ENCODE peak calls at places on chromosomes 6 and 20, in six cellular contexts. One of them, this sample, is unnamed. For H3K36me3, the result is how much of the 10 kb centered on the place peaks cover.

GRCh38 chr6:17584241-17584803 is 15.8 kb upstream of the FAM8A1 start:
- DNase-seq in mammary epithelial cell: peak
- DNase-seq in psoas muscle: no peak
- DNase-seq in tibial nerve: no peak
- DNase-seq in breast epithelium: no peak
- DNase-seq in Karpas-422: peak
- DNase-seq in this sample: no peak

GRCh38 chr6:18371010-18371409 is 16.1 kb upstream of the RNF144B start:
- DNase-seq in mammary epithelial cell: no peak
- DNase-seq in psoas muscle: no peak
- DNase-seq in tibial nerve: no peak
- DNase-seq in breast epithelium: no peak
- DNase-seq in Karpas-422: no peak
- DNase-seq in this sample: no peak

GRCh38 chr6:125014157-125014957 is 52.1 kb downstream of the RNF217 start:
- DNase-seq in mammary epithelial cell: peak
- DNase-seq in psoas muscle: no peak
- DNase-seq in tibial nerve: no peak
- DNase-seq in breast epithelium: no peak
- DNase-seq in Karpas-422: no peak
- DNase-seq in this sample: no peak

GRCh38 chr6:53679446-53679933 is 13.9 kb upstream of the KLHL31 start:
- DNase-seq in mammary epithelial cell: peak
- DNase-seq in psoas muscle: no peak
- DNase-seq in tibial nerve: no peak
- DNase-seq in breast epithelium: no peak
- DNase-seq in Karpas-422: peak
- DNase-seq in this sample: no peak

GRCh38 chr6:111730835-111731234 is 125.2 kb upstream of the TRAF3IP2 start:
- DNase-seq in mammary epithelial cell: no peak
- DNase-seq in psoas muscle: no peak
- DNase-seq in tibial nerve: peak
- DNase-seq in breast epithelium: no peak
- DNase-seq in Karpas-422: no peak
- DNase-seq in this sample: no peak

GRCh38 chr6:50285735-50286134 is 236.0 kb upstream of the DEFB112 start:
- DNase-seq in mammary epithelial cell: no peak
- DNase-seq in psoas muscle: no peak
- DNase-seq in tibial nerve: no peak
- DNase-seq in breast epithelium: no peak
- DNase-seq in Karpas-422: no peak
- DNase-seq in this sample: no peak

GRCh38 chr6:53375851-53376250 is 27.1 kb upstream of the ELOVL5 start:
- DNase-seq in mammary epithelial cell: no peak
- DNase-seq in psoas muscle: no peak
- DNase-seq in tibial nerve: no peak
- DNase-seq in breast epithelium: no peak
- DNase-seq in Karpas-422: no peak
- DNase-seq in this sample: no peak

GRCh38 chr6:167462913-167463312 is 138.0 kb downstream of the TTLL2 start:
- DNase-seq in mammary epithelial cell: no peak
- DNase-seq in psoas muscle: no peak
- DNase-seq in tibial nerve: no peak
- DNase-seq in breast epithelium: no peak
- DNase-seq in Karpas-422: no peak
- DNase-seq in this sample: no peak

GRCh38 chr6:108797951-108798671 is 50.1 kb upstream of the ARMC2 start:
- DNase-seq in mammary epithelial cell: no peak
- DNase-seq in psoas muscle: no peak
- DNase-seq in tibial nerve: no peak
- DNase-seq in breast epithelium: no peak
- DNase-seq in Karpas-422: no peak
- DNase-seq in this sample: no peak

GRCh38 chr20:62307226-62308101 is 4.7 kb downstream of the ADRM1 start:
- DNase-seq in mammary epithelial cell: no peak
- DNase-seq in psoas muscle: no peak
- DNase-seq in tibial nerve: no peak
- DNase-seq in breast epithelium: no peak
- DNase-seq in Karpas-422: no peak
- DNase-seq in this sample: no peak
- H3K27ac ChIP-seq in mammary epithelial cell: no peak
- H3K27ac ChIP-seq in psoas muscle: no peak
- H3K27ac ChIP-seq in tibial nerve: no peak
- H3K27ac ChIP-seq in breast epithelium: no peak
- H3K27ac ChIP-seq in Karpas-422: no peak
- H3K27ac ChIP-seq in this sample: no peak

DNA sequence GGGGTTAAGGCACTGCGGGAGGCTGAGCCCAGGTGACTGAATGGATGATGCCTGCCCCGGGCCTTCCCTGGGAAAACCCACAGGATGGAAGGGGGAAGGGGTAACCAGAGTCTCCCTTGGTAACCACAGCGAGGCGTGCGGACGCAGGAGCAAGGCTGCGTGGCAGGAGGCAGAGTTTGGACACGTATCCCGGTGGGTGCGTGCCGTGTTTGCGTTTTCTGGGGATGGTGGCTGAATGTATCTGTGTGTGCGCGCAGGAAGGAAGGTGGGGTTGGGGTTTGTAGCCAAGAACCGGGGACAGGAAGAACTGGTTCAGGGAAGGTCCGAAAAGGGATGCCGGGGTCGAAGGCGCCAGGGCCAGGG is 1.8 kb downstream of the MDGA1 start:
- DNase-seq in mammary epithelial cell: peak
- DNase-seq in psoas muscle: no peak
- DNase-seq in tibial nerve: no peak
- DNase-seq in breast epithelium: no peak
- DNase-seq in Karpas-422: no peak
- DNase-seq in this sample: no peak
- H3K4me3 ChIP-seq in mammary epithelial cell: peak
- H3K4me3 ChIP-seq in psoas muscle: peak
- H3K4me3 ChIP-seq in tibial nerve: peak
- H3K4me3 ChIP-seq in breast epithelium: peak
- H3K4me3 ChIP-seq in Karpas-422: no peak
- H3K4me3 ChIP-seq in this sample: peak

GRCh38 chr6:36851149-36851614 is 11.9 kb upstream of the CPNE5 start:
- DNase-seq in mammary epithelial cell: peak
- DNase-seq in psoas muscle: no peak
- DNase-seq in tibial nerve: no peak
- DNase-seq in breast epithelium: peak
- DNase-seq in Karpas-422: peak
- DNase-seq in this sample: no peak
- H3K36me3 ChIP-seq in mammary epithelial cell: under half
- H3K36me3 ChIP-seq in psoas muscle: under half
- H3K36me3 ChIP-seq in tibial nerve: under half
- H3K36me3 ChIP-seq in breast epithelium: under half
- H3K36me3 ChIP-seq in Karpas-422: under half
- H3K36me3 ChIP-seq in this sample: under half

DNA sequence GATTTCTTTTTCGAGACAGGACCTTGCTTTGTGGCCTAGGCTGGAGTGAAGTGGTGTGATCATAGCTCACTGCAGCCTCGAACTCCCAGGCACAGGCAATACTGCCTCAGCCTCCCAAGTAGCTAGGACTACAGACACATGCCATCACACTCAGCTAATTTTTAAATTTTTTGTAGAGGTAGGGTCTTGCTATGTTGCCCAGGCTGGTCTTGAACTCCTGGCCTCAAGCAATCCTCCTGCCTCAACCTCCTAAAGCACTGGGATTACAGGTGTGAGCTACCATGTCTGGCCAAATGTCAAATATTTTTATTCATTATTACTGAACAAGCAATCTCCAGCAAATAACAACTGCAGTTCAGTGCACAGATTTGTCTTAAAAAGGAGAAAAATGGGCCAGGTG is 131.7 kb upstream of the IFNGR1 start:
- DNase-seq in mammary epithelial cell: no peak
- DNase-seq in psoas muscle: no peak
- DNase-seq in tibial nerve: no peak
- DNase-seq in breast epithelium: no peak
- DNase-seq in Karpas-422: no peak
- DNase-seq in this sample: no peak
- H3K27ac ChIP-seq in mammary epithelial cell: no peak
- H3K27ac ChIP-seq in psoas muscle: no peak
- H3K27ac ChIP-seq in tibial nerve: no peak
- H3K27ac ChIP-seq in breast epithelium: no peak
- H3K27ac ChIP-seq in Karpas-422: no peak
- H3K27ac ChIP-seq in this sample: no peak

DNA sequence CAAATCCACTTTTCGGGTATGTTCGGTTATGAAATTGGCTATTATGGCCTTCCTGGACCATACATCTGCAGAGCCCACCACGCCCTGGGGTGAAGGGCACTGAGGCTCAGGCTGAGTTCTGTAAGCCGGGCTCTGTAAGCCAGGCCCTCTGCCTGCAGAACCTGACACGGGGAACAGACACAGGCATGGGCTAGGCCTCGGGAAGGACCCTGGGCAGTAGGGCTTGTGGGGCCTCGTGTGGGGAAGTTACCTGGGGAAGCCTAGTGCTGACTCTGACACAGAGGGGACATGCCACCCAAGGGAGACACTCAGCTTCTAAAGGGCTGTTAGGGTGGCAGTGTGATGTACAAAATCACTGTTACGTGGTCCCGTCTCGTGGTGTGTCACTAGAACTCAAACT is 23.4 kb upstream of the TCFL5 start:
- DNase-seq in mammary epithelial cell: no peak
- DNase-seq in psoas muscle: no peak
- DNase-seq in tibial nerve: no peak
- DNase-seq in breast epithelium: no peak
- DNase-seq in Karpas-422: no peak
- DNase-seq in this sample: no peak
- H3K4me3 ChIP-seq in mammary epithelial cell: no peak
- H3K4me3 ChIP-seq in psoas muscle: no peak
- H3K4me3 ChIP-seq in tibial nerve: no peak
- H3K4me3 ChIP-seq in breast epithelium: no peak
- H3K4me3 ChIP-seq in Karpas-422: no peak
- H3K4me3 ChIP-seq in this sample: no peak

GRCh38 chr20:47276856-47277541 is 79.5 kb downstream of the ZMYND8 start:
- DNase-seq in mammary epithelial cell: no peak
- DNase-seq in psoas muscle: peak
- DNase-seq in tibial nerve: no peak
- DNase-seq in breast epithelium: peak
- DNase-seq in Karpas-422: no peak
- DNase-seq in this sample: peak
- H3K36me3 ChIP-seq in mammary epithelial cell: under half
- H3K36me3 ChIP-seq in psoas muscle: under half
- H3K36me3 ChIP-seq in tibial nerve: under half
- H3K36me3 ChIP-seq in breast epithelium: under half
- H3K36me3 ChIP-seq in Karpas-422: under half
- H3K36me3 ChIP-seq in this sample: under half

GRCh38 chr20:63698739-63699465 is 2.5 kb downstream of the TNFRSF6B start:
- DNase-seq in mammary epithelial cell: peak
- DNase-seq in psoas muscle: peak
- DNase-seq in tibial nerve: no peak
- DNase-seq in breast epithelium: no peak
- DNase-seq in Karpas-422: no peak
- DNase-seq in this sample: peak

GRCh38 chr20:63696311-63696627 is 183 bp upstream of the TNFRSF6B start:
- DNase-seq in mammary epithelial cell: peak
- DNase-seq in psoas muscle: no peak
- DNase-seq in tibial nerve: no peak
- DNase-seq in breast epithelium: no peak
- DNase-seq in Karpas-422: peak
- DNase-seq in this sample: no peak

GRCh38 chr20:63697868-63698545 is 1.6 kb downstream of the TNFRSF6B start:
- DNase-seq in mammary epithelial cell: peak
- DNase-seq in psoas muscle: no peak
- DNase-seq in tibial nerve: no peak
- DNase-seq in breast epithelium: no peak
- DNase-seq in Karpas-422: no peak
- DNase-seq in this sample: peak

GRCh38 chr20:63696628-63697356 is at the start of gene TNFRSF6B:
- DNase-seq in mammary epithelial cell: no peak
- DNase-seq in psoas muscle: no peak
- DNase-seq in tibial nerve: no peak
- DNase-seq in breast epithelium: no peak
- DNase-seq in Karpas-422: no peak
- DNase-seq in this sample: no peak

GRCh38 chr20:63697357-63697867 is 960 bp downstream of the TNFRSF6B start:
- DNase-seq in mammary epithelial cell: peak
- DNase-seq in psoas muscle: no peak
- DNase-seq in tibial nerve: no peak
- DNase-seq in breast epithelium: no peak
- DNase-seq in Karpas-422: peak
- DNase-seq in this sample: no peak
- H3K27ac ChIP-seq in mammary epithelial cell: peak
- H3K27ac ChIP-seq in psoas muscle: no peak
- H3K27ac ChIP-seq in tibial nerve: peak
- H3K27ac ChIP-seq in breast epithelium: peak
- H3K27ac ChIP-seq in Karpas-422: no peak
- H3K27ac ChIP-seq in this sample: no peak

GRCh38 chr6:3911614-3912336 is 62.6 kb downstream of the FAM50B start:
- DNase-seq in mammary epithelial cell: peak
- DNase-seq in psoas muscle: peak
- DNase-seq in tibial nerve: no peak
- DNase-seq in breast epithelium: peak
- DNase-seq in Karpas-422: no peak
- DNase-seq in this sample: peak

GRCh38 chr6:3913077-3913957 is 64.1 kb downstream of the FAM50B start:
- DNase-seq in mammary epithelial cell: peak
- DNase-seq in psoas muscle: no peak
- DNase-seq in tibial nerve: peak
- DNase-seq in breast epithelium: peak
- DNase-seq in Karpas-422: no peak
- DNase-seq in this sample: no peak

GRCh38 chr6:3913958-3914337 is 64.8 kb downstream of the FAM50B start:
- DNase-seq in mammary epithelial cell: peak
- DNase-seq in psoas muscle: no peak
- DNase-seq in tibial nerve: no peak
- DNase-seq in breast epithelium: peak
- DNase-seq in Karpas-422: no peak
- DNase-seq in this sample: no peak

GRCh38 chr6:3911130-3911529 is 62.0 kb downstream of the FAM50B start:
- DNase-seq in mammary epithelial cell: no peak
- DNase-seq in psoas muscle: no peak
- DNase-seq in tibial nerve: no peak
- DNase-seq in breast epithelium: no peak
- DNase-seq in Karpas-422: no peak
- DNase-seq in this sample: no peak

GRCh38 chr6:3912366-3913076 is 63.3 kb downstream of the FAM50B start:
- DNase-seq in mammary epithelial cell: no peak
- DNase-seq in psoas muscle: no peak
- DNase-seq in tibial nerve: no peak
- DNase-seq in breast epithelium: peak
- DNase-seq in Karpas-422: no peak
- DNase-seq in this sample: no peak
- H3K4me3 ChIP-seq in mammary epithelial cell: no peak
- H3K4me3 ChIP-seq in psoas muscle: no peak
- H3K4me3 ChIP-seq in tibial nerve: no peak
- H3K4me3 ChIP-seq in breast epithelium: no peak
- H3K4me3 ChIP-seq in Karpas-422: no peak
- H3K4me3 ChIP-seq in this sample: peak